ENCODE peak calls at places on chromosomes 6 and 20, in seven cellular contexts. One of them, this sample, is unnamed.

GRCh38 chr6:39092124-39092523 is 22.9 kb downstream of the SAYSD1 start:
- DNase-seq in C1 segment of cervical spinal cord: no peak
- DNase-seq in stimulated activated CD4-positive, alpha-beta T cell treated with anti-CD3 and anti-CD28 coated beads, Interleukin-4, amount 100 ng/mL, for 1 hour: no peak
- DNase-seq in brain pericyte: no peak
- DNase-seq in H9: no peak
- DNase-seq in right cardiac atrium: no peak
- DNase-seq in GM12892: no peak
- DNase-seq in this sample: no peak

GRCh38 chr20:9015984-9016324 is 52.9 kb upstream of the PLCB4 start:
- DNase-seq in C1 segment of cervical spinal cord: no peak
- DNase-seq in stimulated activated CD4-positive, alpha-beta T cell treated with anti-CD3 and anti-CD28 coated beads, Interleukin-4, amount 100 ng/mL, for 1 hour: no peak
- DNase-seq in brain pericyte: no peak
- DNase-seq in H9: no peak
- DNase-seq in right cardiac atrium: no peak
- DNase-seq in GM12892: no peak
- DNase-seq in this sample: no peak

GRCh38 chr6:157428418-157429202 is 47.6 kb downstream of the ZDHHC14 start:
- DNase-seq in C1 segment of cervical spinal cord: no peak
- DNase-seq in stimulated activated CD4-positive, alpha-beta T cell treated with anti-CD3 and anti-CD28 coated beads, Interleukin-4, amount 100 ng/mL, for 1 hour: peak; percentile 70
- DNase-seq in brain pericyte: no peak
- DNase-seq in H9: no peak
- DNase-seq in right cardiac atrium: no peak
- DNase-seq in GM12892: no peak
- DNase-seq in this sample: no peak

GRCh38 chr6:35230950-35231349 is 17.2 kb downstream of the SCUBE3 start:
- DNase-seq in C1 segment of cervical spinal cord: peak; percentile 34
- DNase-seq in stimulated activated CD4-positive, alpha-beta T cell treated with anti-CD3 and anti-CD28 coated beads, Interleukin-4, amount 100 ng/mL, for 1 hour: no peak
- DNase-seq in brain pericyte: no peak
- DNase-seq in H9: no peak
- DNase-seq in right cardiac atrium: peak; percentile 79
- DNase-seq in GM12892: no peak
- DNase-seq in this sample: no peak

GRCh38 chr20:57941572-57942381 is 232.0 kb upstream of the PMEPA1 start:
- DNase-seq in C1 segment of cervical spinal cord: no peak
- DNase-seq in stimulated activated CD4-positive, alpha-beta T cell treated with anti-CD3 and anti-CD28 coated beads, Interleukin-4, amount 100 ng/mL, for 1 hour: no peak
- DNase-seq in brain pericyte: no peak
- DNase-seq in H9: no peak
- DNase-seq in right cardiac atrium: no peak
- DNase-seq in GM12892: no peak
- DNase-seq in this sample: no peak

GRCh38 chr20:45373353-45374100 is 4.6 kb downstream of the TP53TG5 start:
- DNase-seq in C1 segment of cervical spinal cord: peak; percentile 73
- DNase-seq in stimulated activated CD4-positive, alpha-beta T cell treated with anti-CD3 and anti-CD28 coated beads, Interleukin-4, amount 100 ng/mL, for 1 hour: peak; percentile 93
- DNase-seq in brain pericyte: no peak
- DNase-seq in H9: peak; percentile 90
- DNase-seq in right cardiac atrium: peak; percentile 91
- DNase-seq in GM12892: peak; percentile 71
- DNase-seq in this sample: peak; percentile 85

GRCh38 chr6:27031302-27031701 is 216.2 kb upstream of the PRSS16 start:
- DNase-seq in C1 segment of cervical spinal cord: no peak
- DNase-seq in stimulated activated CD4-positive, alpha-beta T cell treated with anti-CD3 and anti-CD28 coated beads, Interleukin-4, amount 100 ng/mL, for 1 hour: no peak
- DNase-seq in brain pericyte: no peak
- DNase-seq in H9: no peak
- DNase-seq in right cardiac atrium: no peak
- DNase-seq in GM12892: no peak
- DNase-seq in this sample: no peak

GRCh38 chr20:24779886-24780285 is 169.2 kb upstream of the CST7 start:
- DNase-seq in C1 segment of cervical spinal cord: no peak
- DNase-seq in stimulated activated CD4-positive, alpha-beta T cell treated with anti-CD3 and anti-CD28 coated beads, Interleukin-4, amount 100 ng/mL, for 1 hour: no peak
- DNase-seq in brain pericyte: no peak
- DNase-seq in H9: peak; percentile 7
- DNase-seq in right cardiac atrium: no peak
- DNase-seq in GM12892: no peak
- DNase-seq in this sample: no peak

GRCh38 chr20:15594296-15594695 is 979.0 kb downstream of the KIF16B start:
- DNase-seq in C1 segment of cervical spinal cord: no peak
- DNase-seq in stimulated activated CD4-positive, alpha-beta T cell treated with anti-CD3 and anti-CD28 coated beads, Interleukin-4, amount 100 ng/mL, for 1 hour: no peak
- DNase-seq in brain pericyte: no peak
- DNase-seq in H9: no peak
- DNase-seq in right cardiac atrium: no peak
- DNase-seq in GM12892: no peak
- DNase-seq in this sample: no peak

GRCh38 chr6:170292778-170293164 is 1.9 kb upstream of the DLL1 start:
- DNase-seq in C1 segment of cervical spinal cord: no peak
- DNase-seq in stimulated activated CD4-positive, alpha-beta T cell treated with anti-CD3 and anti-CD28 coated beads, Interleukin-4, amount 100 ng/mL, for 1 hour: no peak
- DNase-seq in brain pericyte: no peak
- DNase-seq in H9: no peak
- DNase-seq in right cardiac atrium: no peak
- DNase-seq in GM12892: no peak
- DNase-seq in this sample: no peak

GRCh38 chr6:71222676-71223075 is 65.9 kb upstream of the OGFRL1 start:
- DNase-seq in C1 segment of cervical spinal cord: no peak
- DNase-seq in stimulated activated CD4-positive, alpha-beta T cell treated with anti-CD3 and anti-CD28 coated beads, Interleukin-4, amount 100 ng/mL, for 1 hour: no peak
- DNase-seq in brain pericyte: no peak
- DNase-seq in H9: no peak
- DNase-seq in right cardiac atrium: no peak
- DNase-seq in GM12892: no peak
- DNase-seq in this sample: no peak

GRCh38 chr6:8436956-8437355 is 1.6 kb upstream of the SLC35B3 start:
- DNase-seq in C1 segment of cervical spinal cord: no peak
- DNase-seq in stimulated activated CD4-positive, alpha-beta T cell treated with anti-CD3 and anti-CD28 coated beads, Interleukin-4, amount 100 ng/mL, for 1 hour: no peak
- DNase-seq in brain pericyte: no peak
- DNase-seq in H9: no peak
- DNase-seq in right cardiac atrium: no peak
- DNase-seq in GM12892: no peak
- DNase-seq in this sample: no peak

This sample was measured in T-helper 1 cell.